ENCODE peak calls at places on chromosomes 4 and X, in six cellular contexts. A is CD8-positive, alpha-beta memory T cell; W is stimulated activated CD4-positive, alpha-beta T cell treated with anti-CD3 and anti-CD28 coated beads, Interleukin-4, amount 100 ng/mL, for 1 hour; F is NAMALWA; T is fibroblast of pulmonary artery; E is right cardiac atrium. O is an unnamed sample.

GRCh38 chr4:87838207-87838606 is 5.4 kb downstream of the MEPE start:
- DNase-seq in A (no peak), W (no peak), T (peak), E (no peak), F (peak), O (peak)

GRCh38 chr4:133154725-133155124 is 5.6 kb downstream of the PCDH10 start:
- DNase-seq in W (no peak), A (no peak), E (no peak), F (peak), T (peak), O (peak)

GRCh38 chr4:7663075-7663541 is 228.4 kb upstream of the PSAPL1 start:
- DNase-seq in A (no peak), E (no peak), F (no peak), T (no peak), W (no peak), O (no peak)

GRCh38 chrX:66028936-66029335 is 10.9 kb downstream of the VSIG4 start:
- DNase-seq in E (no peak), T (no peak), F (no peak), A (no peak), W (no peak), O (no peak)

GRCh38 chrX:1657367-1658082 is 42.7 kb downstream of the ASMT start:
- DNase-seq in T (peak), E (no peak), A (peak), F (no peak), W (peak), O (peak)

GRCh38 chr4:88217169-88217568 is 58.7 kb upstream of the ABCG2 start:
- DNase-seq in T (no peak), E (no peak), F (no peak), A (no peak), W (no peak), O (no peak)

GRCh38 chrX:136130931-136131843 is 16.1 kb upstream of the FHL1 start:
- DNase-seq in E (no peak), T (peak), A (no peak), W (no peak), F (no peak), O (peak)

GRCh38 chr4:173057906-173058305 is 110.7 kb upstream of the GALNT7 start:
- DNase-seq in E (no peak), A (no peak), T (peak), F (no peak), W (no peak), O (no peak)

GRCh38 chr4:157978680-157979361 is 194.0 kb downstream of the GASK1B start:
- DNase-seq in T (peak), F (peak), W (peak), A (no peak), E (peak), O (peak)

GRCh38 chr4:120452006-120452405 is 385.4 kb upstream of the MAD2L1 start:
- DNase-seq in T (no peak), W (no peak), A (no peak), E (no peak), F (no peak), O (no peak)

GRCh38 chr4:183873389-183874185 is 31.5 kb upstream of the STOX2 start:
- DNase-seq in E (no peak), T (no peak), F (no peak), A (no peak), W (no peak), O (no peak)

GRCh38 chr4:85929926-85930325 is 429.9 kb downstream of the MAPK10 start:
- DNase-seq in E (no peak), T (no peak), W (no peak), F (no peak), A (no peak), O (no peak)

GRCh38 chr4:46933686-46934085 is 24.6 kb upstream of the COX7B2 start:
- DNase-seq in W (no peak), T (no peak), E (no peak), A (no peak), F (no peak), O (no peak)

GRCh38 chr4:38005637-38006036 is 45.4 kb downstream of the PTTG2 start:
- DNase-seq in F (no peak), W (no peak), T (no peak), A (no peak), E (no peak), O (no peak)

GRCh38 chrX:42505057-42505456 is 272.9 kb downstream of the PPP1R2C start:
- DNase-seq in E (no peak), F (no peak), W (no peak), A (no peak), T (no peak), O (no peak)

GRCh38 chr4:169640261-169640880 is 20.0 kb downstream of the CLCN3 start:
- DNase-seq in E (no peak), W (no peak), T (peak), F (no peak), A (no peak), O (no peak)

GRCh38 chr4:59712474-59712873 is 1487.7 kb upstream of the ADGRL3 start:
- DNase-seq in T (no peak), E (no peak), F (no peak), W (no peak), A (no peak), O (no peak)

GRCh38 chrX:10156199-10157031 is at the start of gene CLCN4:
- DNase-seq in W (no peak), T (peak), A (no peak), E (peak), F (peak), O (no peak)

GRCh38 chr4:6492861-6493667 is 20.6 kb upstream of the PPP2R2C start:
- DNase-seq in E (no peak), A (no peak), W (no peak), F (no peak), T (no peak), O (no peak)

GRCh38 chr4:92406488-92406887 is 102.7 kb downstream of the GRID2 start:
- DNase-seq in A (no peak), E (no peak), W (no peak), T (no peak), F (no peak), O (no peak)

GRCh38 chr4:133865606-133866327 is 335.8 kb downstream of the PABPC4L start:
- DNase-seq in E (no peak), A (no peak), T (peak), W (no peak), F (no peak), O (peak)

GRCh38 chr4:176794151-176794550 is 1.4 kb upstream of the VEGFC start:
- DNase-seq in W (no peak), A (no peak), E (no peak), T (peak), F (no peak), O (no peak)

GRCh38 chrX:115428011-115428410 is 133.0 kb upstream of the PLS3 start:
- DNase-seq in A (no peak), T (no peak), E (no peak), W (no peak), F (no peak), O (no peak)

GRCh38 chr4:146255874-146256273 is 41.5 kb downstream of the REELD1 start:
- DNase-seq in E (no peak), T (peak), F (no peak), W (no peak), A (no peak), O (peak)

GRCh38 chr4:17468638-17469221 is 43.2 kb downstream of the QDPR start:
- DNase-seq in F (peak), T (peak), E (no peak), A (no peak), W (no peak), O (peak)

GRCh38 chr4:46329118-46329976 is 60.6 kb downstream of the GABRA2 start:
- DNase-seq in E (no peak), T (peak), W (no peak), A (no peak), F (peak), O (peak)

GRCh38 chr4:141057582-141057981 is 75.7 kb downstream of the RNF150 start:
- DNase-seq in T (no peak), W (no peak), E (no peak), A (no peak), F (no peak), O (no peak)

GRCh38 chr4:8939887-8940742 is 68.5 kb upstream of the HMX1 start:
- DNase-seq in E (no peak), T (no peak), W (no peak), F (no peak), A (no peak), O (no peak)

O was measured in A673.